ENCODE peak calls at places on chromosomes 3 and 15, in four cellular contexts. One of them, this sample, is unnamed.

GRCh38 chr3:194983620-194984019 is 287.3 kb downstream of the XXYLT1 start:
- DNase-seq in SK-N-SH: no peak
- DNase-seq in PC-3: no peak
- DNase-seq in AG04449: no peak
- DNase-seq in this sample: no peak

GRCh38 chr3:119360046-119360445 is 65.9 kb downstream of the ARHGAP31 start:
- DNase-seq in SK-N-SH: no peak
- DNase-seq in PC-3: no peak
- DNase-seq in AG04449: no peak
- DNase-seq in this sample: no peak

GRCh38 chr3:55061619-55062018 is 133.8 kb upstream of the LRTM1 start:
- DNase-seq in SK-N-SH: no peak
- DNase-seq in PC-3: no peak
- DNase-seq in AG04449: no peak
- DNase-seq in this sample: no peak

GRCh38 chr3:144244662-144245061 is 273.0 kb downstream of the DIPK2A start:
- DNase-seq in SK-N-SH: no peak
- DNase-seq in PC-3: no peak
- DNase-seq in AG04449: no peak
- DNase-seq in this sample: no peak

GRCh38 chr3:9151240-9151639 is 98.2 kb downstream of the SRGAP3 start:
- DNase-seq in SK-N-SH: no peak
- DNase-seq in PC-3: peak
- DNase-seq in AG04449: no peak
- DNase-seq in this sample: no peak

GRCh38 chr3:136979684-136980083 is 21.9 kb downstream of the IL20RB start:
- DNase-seq in SK-N-SH: no peak
- DNase-seq in PC-3: no peak
- DNase-seq in AG04449: no peak
- DNase-seq in this sample: peak

GRCh38 chr3:117745516-117745915 is 1035.9 kb downstream of the TUSC7 start:
- DNase-seq in SK-N-SH: no peak
- DNase-seq in PC-3: no peak
- DNase-seq in AG04449: no peak
- DNase-seq in this sample: no peak

GRCh38 chr3:122858373-122858772 is 63.5 kb downstream of the SLC49A4 start:
- DNase-seq in SK-N-SH: peak
- DNase-seq in PC-3: peak
- DNase-seq in AG04449: no peak
- DNase-seq in this sample: no peak

GRCh38 chr15:80480909-80481308 is 76.7 kb downstream of the ARNT2 start:
- DNase-seq in SK-N-SH: no peak
- DNase-seq in PC-3: peak
- DNase-seq in AG04449: peak
- DNase-seq in this sample: peak

GRCh38 chr3:189494632-189495031 is 136.6 kb upstream of the TP63 start:
- DNase-seq in SK-N-SH: no peak
- DNase-seq in PC-3: no peak
- DNase-seq in AG04449: no peak
- DNase-seq in this sample: no peak

GRCh38 chr3:52891615-52892081 is 5.7 kb downstream of the STIMATE start:
- DNase-seq in SK-N-SH: no peak
- DNase-seq in PC-3: no peak
- DNase-seq in AG04449: peak
- DNase-seq in this sample: peak

GRCh38 chr3:21859124-21859781 is 108.2 kb upstream of the ZNF385D start:
- DNase-seq in SK-N-SH: no peak
- DNase-seq in PC-3: no peak
- DNase-seq in AG04449: no peak
- DNase-seq in this sample: no peak

GRCh38 chr3:194888916-194889315 is 203.2 kb downstream of the FAM43A start:
- DNase-seq in SK-N-SH: no peak
- DNase-seq in PC-3: no peak
- DNase-seq in AG04449: no peak
- DNase-seq in this sample: no peak

GRCh38 chr3:5545719-5546118 is 358.2 kb downstream of the EDEM1 start:
- DNase-seq in SK-N-SH: no peak
- DNase-seq in PC-3: no peak
- DNase-seq in AG04449: no peak
- DNase-seq in this sample: no peak

GRCh38 chr3:128878556-128879124 is 780 bp upstream of the ACAD9 start:
- DNase-seq in SK-N-SH: peak
- DNase-seq in PC-3: peak
- DNase-seq in AG04449: peak
- DNase-seq in this sample: peak

GRCh38 chr15:52097176-52097575 is 15.4 kb downstream of the BCL2L10 start:
- DNase-seq in SK-N-SH: no peak
- DNase-seq in PC-3: no peak
- DNase-seq in AG04449: no peak
- DNase-seq in this sample: no peak

GRCh38 chr3:147661916-147662315 is 252.8 kb downstream of the ZIC1 start:
- DNase-seq in SK-N-SH: no peak
- DNase-seq in PC-3: no peak
- DNase-seq in AG04449: no peak
- DNase-seq in this sample: no peak

GRCh38 chr3:159787191-159787590 is 201.4 kb upstream of the IL12A start:
- DNase-seq in SK-N-SH: no peak
- DNase-seq in PC-3: peak
- DNase-seq in AG04449: no peak
- DNase-seq in this sample: no peak

GRCh38 chr15:88913850-88914169 is 631 bp upstream of the MFGE8 start:
- DNase-seq in SK-N-SH: no peak
- DNase-seq in PC-3: no peak
- DNase-seq in AG04449: no peak
- DNase-seq in this sample: no peak

GRCh38 chr3:37099469-37099868 is 74.9 kb downstream of the LRRFIP2 start:
- DNase-seq in SK-N-SH: no peak
- DNase-seq in PC-3: no peak
- DNase-seq in AG04449: no peak
- DNase-seq in this sample: no peak

GRCh38 chr15:67547836-67548531 is 5.5 kb downstream of the MAP2K5 start:
- DNase-seq in SK-N-SH: no peak
- DNase-seq in PC-3: no peak
- DNase-seq in AG04449: no peak
- DNase-seq in this sample: no peak

GRCh38 chr3:171974986-171975837 is 64.2 kb upstream of the FNDC3B start:
- DNase-seq in SK-N-SH: no peak
- DNase-seq in PC-3: no peak
- DNase-seq in AG04449: peak
- DNase-seq in this sample: no peak

DNA sequence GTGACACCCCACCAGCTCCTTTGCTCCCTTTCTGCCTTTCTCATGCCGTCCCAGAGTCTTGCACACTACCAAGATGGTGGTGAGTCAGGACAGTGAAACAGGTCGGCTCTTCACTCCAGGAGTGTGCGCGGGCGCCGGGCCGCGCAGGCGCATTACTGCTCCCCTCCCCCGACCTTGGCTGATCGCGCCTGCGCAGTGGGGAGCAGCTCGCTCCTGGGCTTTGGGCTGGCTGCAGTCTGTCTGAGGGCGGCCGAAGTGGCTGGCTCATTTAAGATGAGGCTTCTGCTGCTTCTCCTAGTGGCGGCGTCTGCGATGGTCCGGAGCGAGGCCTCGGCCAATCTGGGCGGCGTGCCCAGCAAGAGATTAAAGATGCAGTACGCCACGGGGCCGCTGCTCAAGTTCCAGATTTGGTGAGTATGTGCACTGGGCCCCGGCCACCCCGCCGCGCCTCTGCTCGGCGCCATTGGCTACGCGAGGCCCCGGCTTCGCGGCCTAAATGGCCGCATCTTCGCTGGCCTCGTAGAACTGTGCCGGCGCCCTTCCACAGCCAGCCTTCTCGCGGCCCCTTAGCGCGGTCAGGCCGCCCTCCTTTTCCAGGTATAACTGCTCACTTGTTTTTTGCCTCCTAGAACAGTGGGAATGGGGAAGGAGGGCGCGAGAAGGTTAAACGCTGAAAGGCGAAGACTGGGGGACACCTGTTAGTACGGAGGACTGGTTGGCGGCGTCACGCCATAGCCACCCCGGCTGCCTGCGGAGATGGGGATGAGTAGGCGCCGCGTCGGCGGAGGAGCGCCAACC is at the start of gene SELENOT:
- DNase-seq in SK-N-SH: peak
- DNase-seq in PC-3: peak
- DNase-seq in AG04449: peak
- DNase-seq in this sample: peak
- TF ChIP-seq CTCF in SK-N-SH: peak
- TF ChIP-seq CTCF in PC-3: peak
- TF ChIP-seq CTCF in AG04449: peak
- TF ChIP-seq CTCF in this sample: peak

GRCh38 chr15:65423150-65423976 is 616 bp upstream of the IGDCC4 start:
- DNase-seq in SK-N-SH: no peak
- DNase-seq in PC-3: no peak
- DNase-seq in AG04449: no peak
- DNase-seq in this sample: no peak
- H3K4me3 ChIP-seq in SK-N-SH: no peak
- H3K4me3 ChIP-seq in PC-3: no peak
- H3K4me3 ChIP-seq in AG04449: peak
- H3K4me3 ChIP-seq in this sample: peak

GRCh38 chr3:41898631-41899030 is 63.3 kb downstream of the ULK4 start:
- DNase-seq in SK-N-SH: no peak
- DNase-seq in PC-3: no peak
- DNase-seq in AG04449: no peak
- DNase-seq in this sample: no peak

GRCh38 chr3:41888368-41889076 is 73.4 kb downstream of the ULK4 start:
- DNase-seq in SK-N-SH: no peak
- DNase-seq in PC-3: peak
- DNase-seq in AG04449: no peak
- DNase-seq in this sample: no peak

DNA sequence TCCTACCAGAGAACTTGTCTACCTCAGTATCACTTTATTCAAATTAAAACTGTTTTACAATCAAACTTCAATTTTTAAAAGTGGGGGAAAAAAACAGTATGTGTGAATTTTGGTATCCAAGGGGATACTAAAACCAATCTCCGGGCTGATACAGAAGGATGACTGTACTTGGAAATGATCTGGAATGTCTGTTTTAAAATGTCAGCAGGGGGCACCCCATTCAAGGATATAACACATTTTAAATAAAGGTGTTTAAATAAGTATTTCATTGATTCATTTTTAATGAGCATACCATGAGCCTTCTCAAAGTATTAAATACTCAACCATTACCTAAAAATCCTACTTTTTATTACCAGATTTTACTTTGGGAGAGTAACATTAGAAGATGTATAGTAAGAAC is 67.9 kb downstream of the ULK4 start:
- DNase-seq in SK-N-SH: peak
- DNase-seq in PC-3: peak
- DNase-seq in AG04449: peak
- DNase-seq in this sample: no peak
- TF ChIP-seq CTCF in SK-N-SH: peak
- TF ChIP-seq CTCF in PC-3: peak
- TF ChIP-seq CTCF in AG04449: peak
- TF ChIP-seq CTCF in this sample: peak

GRCh38 chr3:113890256-113890900 is 51.8 kb downstream of the GRAMD1C start:
- DNase-seq in SK-N-SH: no peak
- DNase-seq in PC-3: no peak
- DNase-seq in AG04449: no peak
- DNase-seq in this sample: no peak
- H3K4me3 ChIP-seq in SK-N-SH: no peak
- H3K4me3 ChIP-seq in PC-3: no peak
- H3K4me3 ChIP-seq in AG04449: no peak
- H3K4me3 ChIP-seq in this sample: no peak

This sample was measured in epithelial cell of proximal tubule.